ENCODE peak calls at places on chromosome 15, in seven cellular contexts. M, T, F, Z, Y, X and W are unnamed samples.

GRCh38 chr15:29888651-29889050 is 66.4 kb upstream of the TJP1 start:
- DNase-seq in Z (peak; percentile 39), Y (no peak), F (peak; percentile 80), M (no peak), T (no peak), X (no peak), W (no peak)

GRCh38 chr15:81886080-81886479 is 159.7 kb downstream of the MEX3B start:
- DNase-seq in X (no peak), Y (no peak), Z (no peak), F (no peak), T (no peak), M (no peak), W (no peak)

GRCh38 chr15:95446854-95447253 is 883.6 kb upstream of the NR2F2 start:
- DNase-seq in X (no peak), F (no peak), Y (no peak), Z (no peak), M (peak; percentile 53), T (no peak), W (no peak)

GRCh38 chr15:31020542-31020941 is 29.1 kb upstream of the MTMR10 start:
- DNase-seq in X (no peak), F (no peak), Z (no peak), Y (no peak), T (no peak), M (no peak), W (no peak)

GRCh38 chr15:70856177-70856883 is 2.4 kb upstream of the LARP6 start:
- DNase-seq in Z (no peak), F (peak; percentile 51), Y (no peak), X (no peak), M (no peak), T (no peak), W (no peak)

GRCh38 chr15:72312605-72313447 is 7.1 kb downstream of the CELF6 start:
- DNase-seq in Z (peak; percentile 56), F (peak; percentile 73), T (peak; percentile 12), M (peak; percentile 79), Y (peak; percentile 63), X (no peak), W (peak; percentile 67)

GRCh38 chr15:47301481-47301880 is 415.8 kb upstream of the SEMA6D start:
- DNase-seq in Z (no peak), X (no peak), Y (no peak), M (no peak), T (no peak), F (no peak), W (no peak)

GRCh38 chr15:64019764-64020163 is 26.5 kb downstream of the DAPK2 start:
- DNase-seq in F (no peak), Y (no peak), M (no peak), Z (peak; percentile 57), T (no peak), X (no peak), W (no peak)

GRCh38 chr15:93035953-93036810 is 52.8 kb downstream of the RGMA start:
- DNase-seq in Y (peak; percentile 37), M (peak; percentile 72), F (peak; percentile 44), T (no peak), X (no peak), Z (no peak), W (peak; percentile 49)

GRCh38 chr15:45167631-45168205 is 20.0 kb downstream of the SHF start:
- DNase-seq in Y (no peak), X (no peak), Z (no peak), T (no peak), M (no peak), F (no peak), W (no peak)
- TF ChIP-seq CTCF in Y (no peak), X (no peak), Z (no peak), T (no peak), M (peak; percentile 6), F (no peak), W (no peak)

GRCh38 chr15:89999676-90000174 is 1.4 kb upstream of the ZNF710 start:
- DNase-seq in Z (peak; percentile 50), T (no peak), F (peak; percentile 40), Y (no peak), M (peak; percentile 64), X (no peak), W (peak; percentile 44)
- H3K4me3 ChIP-seq in Z (peak overlapping the region; percentile 59), T (peak overlapping the region; percentile 64), F (peak overlapping the region; percentile 46), Y (peak overlapping the region; percentile 66), M (peak overlapping the region; percentile 81), X (peak overlapping the region; percentile 71), W (peak overlapping the region; percentile 39)

GRCh38 chr15:90367578-90367977 is 15.5 kb downstream of the ZNF774 start:
- DNase-seq in X (no peak), Z (no peak), T (no peak), M (no peak), F (peak; percentile 41), Y (no peak), W (no peak)
- TF ChIP-seq CTCF in X (no peak), Z (no peak), T (no peak), M (no peak), F (no peak), Y (no peak), W (no peak)

GRCh38 chr15:62474021-62474770 is 309.1 kb upstream of the C2CD4B start:
- DNase-seq in Y (no peak), M (no peak), X (no peak), F (no peak), T (no peak), Z (no peak), W (no peak)

GRCh38 chr15:62476163-62476562 is 311.1 kb upstream of the C2CD4B start:
- DNase-seq in Y (no peak), F (no peak), T (no peak), X (no peak), Z (no peak), M (no peak), W (no peak)

GRCh38 chr15:62472616-62473299 is 307.7 kb upstream of the C2CD4B start:
- DNase-seq in X (no peak), F (no peak), Z (peak; percentile 45), Y (no peak), M (no peak), T (no peak), W (no peak)

GRCh38 chr15:62475595-62475994 is 310.5 kb upstream of the C2CD4B start:
- DNase-seq in F (no peak), Y (no peak), X (no peak), Z (no peak), M (no peak), T (no peak), W (no peak)

GRCh38 chr15:62474771-62475124 is 309.7 kb upstream of the C2CD4B start:
- DNase-seq in F (peak; percentile 43), X (no peak), Z (no peak), T (no peak), M (no peak), Y (no peak), W (no peak)
- H3K4me3 ChIP-seq in F (no peak overlapping the region), X (no peak overlapping the region), Z (no peak overlapping the region), T (no peak overlapping the region), M (no peak overlapping the region), Y (no peak overlapping the region), W (no peak overlapping the region)